ENCODE peak calls at places on chromosomes 12 and 14, in five cellular contexts. H is fibroblast of lung, Z is IMR-90, S is cardiac fibroblast, K is mucosa of descending colon. A is an unnamed sample.

GRCh38 chr12:123106640-123107359 is 44.1 kb downstream of the PITPNM2 start:
- DNase-seq in H (no peak), S (no peak), Z (no peak), K (no peak), A (no peak)

GRCh38 chr14:59349154-59349772 is 115.9 kb downstream of the GPR135 start:
- DNase-seq in S (peak; percentile 32), K (no peak), H (no peak), Z (no peak), A (no peak)

GRCh38 chr12:52872644-52873384 is 24.0 kb upstream of the KRT78 start:
- DNase-seq in S (no peak), K (peak; percentile 81), H (no peak), Z (no peak), A (no peak)

GRCh38 chr12:47686645-47687240 is 19.1 kb downstream of the RPAP3 start:
- DNase-seq in K (no peak), Z (peak; percentile 67), H (peak; percentile 45), S (peak; percentile 72), A (peak; percentile 63)

GRCh38 chr14:93041002-93041401 is 74.7 kb downstream of the ITPK1 start:
- DNase-seq in H (no peak), Z (no peak), K (no peak), S (no peak), A (no peak)

GRCh38 chr12:123960856-123961255 is 11.8 kb downstream of the CCDC92 start:
- DNase-seq in Z (no peak), S (no peak), H (no peak), K (no peak), A (no peak)

GRCh38 chr12:64672925-64673409 is 62.7 kb downstream of the RASSF3 start:
- DNase-seq in K (peak; percentile 88), S (peak; percentile 68), Z (peak; percentile 66), H (peak; percentile 57), A (peak; percentile 77)

GRCh38 chr12:123895477-123895876 is 77.2 kb downstream of the CCDC92 start:
- DNase-seq in S (no peak), K (no peak), H (no peak), Z (no peak), A (no peak)

GRCh38 chr12:61991663-61992062 is 268.5 kb upstream of the USP15 start:
- DNase-seq in H (no peak), K (no peak), Z (no peak), S (no peak), A (no peak)

GRCh38 chr14:62146014-62146413 is 383.8 kb downstream of the SNAPC1 start:
- DNase-seq in H (no peak), Z (no peak), S (no peak), K (no peak), A (no peak)

GRCh38 chr12:66118240-66118891 is 12.2 kb downstream of the LLPH start:
- DNase-seq in H (peak; percentile 31), S (no peak), Z (peak; percentile 76), K (no peak), A (no peak)

GRCh38 chr14:42541535-42542001 is 934.9 kb downstream of the LRFN5 start:
- DNase-seq in K (no peak), H (peak; percentile 18), S (peak; percentile 21), Z (peak; percentile 69), A (peak; percentile 51)

GRCh38 chr14:47596232-47596631 is 79.2 kb downstream of the MDGA2 start:
- DNase-seq in S (no peak), Z (no peak), H (no peak), K (no peak), A (no peak)

GRCh38 chr14:23053426-23053825 is 3.9 kb downstream of the CDH24 start:
- DNase-seq in Z (no peak), H (no peak), S (no peak), K (no peak), A (no peak)

GRCh38 chr12:53486730-53487487 is 12.3 kb downstream of the MAP3K12 start:
- DNase-seq in H (no peak), K (peak; percentile 26), S (no peak), Z (no peak), A (no peak)

GRCh38 chr12:104605685-104606084 is 148.9 kb downstream of the CHST11 start:
- DNase-seq in K (peak; percentile 29), Z (no peak), S (peak; percentile 35), H (peak; percentile 36), A (peak; percentile 72)

GRCh38 chr14:97178781-97179180 is 381.6 kb downstream of the VRK1 start:
- DNase-seq in S (peak; percentile 12), Z (no peak), H (peak; percentile 42), K (no peak), A (no peak)

GRCh38 chr12:117231750-117232149 is 41.5 kb upstream of the FBXO21 start:
- DNase-seq in Z (no peak), H (no peak), K (no peak), S (no peak), A (no peak)

GRCh38 chr12:132842449-132843045 is 13.9 kb upstream of the GOLGA3 start:
- DNase-seq in S (no peak), H (no peak), Z (no peak), K (no peak), A (no peak)

GRCh38 chr12:11822071-11822818 is 172.8 kb downstream of the ETV6 start:
- DNase-seq in H (peak; percentile 82), S (no peak), K (no peak), Z (peak; percentile 87), A (peak; percentile 44)

GRCh38 chr12:52836042-52836466 is 1.9 kb upstream of the KRT79 start:
- DNase-seq in S (peak; percentile 67), H (peak; percentile 85), Z (peak; percentile 85), K (no peak), A (peak; percentile 60)

GRCh38 chr14:103695331-103696026 is 19.8 kb downstream of the XRCC3 start:
- DNase-seq in H (no peak), S (no peak), Z (no peak), K (no peak), A (no peak)

GRCh38 chr12:32893458-32893857 is 3.1 kb downstream of the PKP2 start:
- DNase-seq in K (no peak), S (peak; percentile 61), Z (no peak), H (peak; percentile 62), A (peak; percentile 35)

GRCh38 chr12:32891526-32891925 is 5.1 kb downstream of the PKP2 start:
- DNase-seq in K (no peak), H (no peak), S (peak; percentile 22), Z (no peak), A (no peak)

GRCh38 chr12:32894566-32894965 is 2.0 kb downstream of the PKP2 start:
- DNase-seq in K (no peak), Z (no peak), H (no peak), S (peak; percentile 11), A (peak; percentile 26)

GRCh38 chr12:32891956-32892355 is 4.6 kb downstream of the PKP2 start:
- DNase-seq in K (no peak), Z (no peak), H (peak; percentile 59), S (peak; percentile 58), A (no peak)

GRCh38 chr12:32893008-32893407 is 3.6 kb downstream of the PKP2 start:
- DNase-seq in Z (no peak), S (no peak), K (no peak), H (no peak), A (no peak)
- H3K4me3 ChIP-seq in Z (no peak overlapping the region), S (no peak overlapping the region), K (no peak overlapping the region), H (no peak overlapping the region), A (peak overlapping the region; percentile 10)

GRCh38 chr12:2624543-2625266 is 170.1 kb upstream of the FKBP4 start:
- DNase-seq in S (no peak), K (no peak), Z (peak; percentile 59), H (no peak), A (peak; percentile 45)
- TF ChIP-seq CTCF in S (peak; percentile 14), K (no peak), Z (peak; percentile 50), H (peak; percentile 31), A (peak; percentile 39)

GRCh38 chr14:90815817-90816662 is at the start of gene TTC7B:
- DNase-seq in K (peak; percentile 61), S (peak; percentile 41), Z (peak; percentile 24), H (peak; percentile 36), A (no peak)
- H3K4me3 ChIP-seq in K (no peak within 1 kb of the TSS), S (peak within 1 kb of the TSS; percentile 59), Z (peak within 1 kb of the TSS; percentile 100), H (peak within 1 kb of the TSS; percentile 83), A (peak within 1 kb of the TSS; percentile 76)

GRCh38 chr12:106341086-106341879 is 16.3 kb upstream of the POLR3B start:
- DNase-seq in H (no peak), S (no peak), K (no peak), Z (peak; percentile 19), A (no peak)

GRCh38 chr12:106342397-106343212 is 14.9 kb upstream of the POLR3B start:
- DNase-seq in H (peak; percentile 76), Z (peak; percentile 75), K (peak; percentile 53), S (peak; percentile 84), A (peak; percentile 74)

GRCh38 chr12:106343213-106343509 is 14.4 kb upstream of the POLR3B start:
- DNase-seq in S (no peak), K (no peak), H (no peak), Z (no peak), A (no peak)

GRCh38 chr12:106348411-106348810 is 9.1 kb upstream of the POLR3B start:
- DNase-seq in H (peak; percentile 5), S (no peak), K (no peak), Z (no peak), A (no peak)

DNA sequence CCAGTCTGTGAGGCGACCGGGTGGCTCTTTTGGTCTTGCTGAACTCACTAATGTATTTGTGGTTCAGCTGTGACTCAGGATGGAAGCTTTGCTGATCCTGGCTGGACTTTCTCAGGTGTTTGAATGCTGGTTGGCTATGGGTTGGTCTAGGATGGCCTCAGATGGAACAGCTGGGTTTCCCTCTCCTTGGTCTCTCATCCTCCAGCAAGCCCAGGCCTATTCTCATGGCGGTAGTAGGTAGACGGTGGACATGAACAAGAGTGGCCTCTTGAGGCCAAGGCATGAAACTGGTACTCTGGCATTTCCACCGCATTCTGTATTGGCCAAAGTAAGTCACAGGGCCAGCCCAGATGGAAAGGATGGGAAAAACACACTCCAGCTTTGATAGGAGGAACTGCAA is 11.8 kb upstream of the POLR3B start:
- DNase-seq in K (no peak), H (peak; percentile 64), Z (peak; percentile 40), S (peak; percentile 71), A (peak; percentile 69)
- TF ChIP-seq CTCF in K (peak; percentile 13), H (peak; percentile 53), Z (peak; percentile 42), S (peak; percentile 51), A (peak; percentile 65)

GRCh38 chr14:31945074-31945613 is 132.0 kb upstream of the ARHGAP5 start:
- DNase-seq in K (peak; percentile 69), S (no peak), H (no peak), Z (no peak), A (no peak)
- H3K4me3 ChIP-seq in K (no peak overlapping the region), S (no peak overlapping the region), H (no peak overlapping the region), Z (no peak overlapping the region), A (no peak overlapping the region)

GRCh38 chr12:14930299-14930698 is 8.0 kb downstream of the ERP27 start:
- DNase-seq in S (peak; percentile 26), H (peak; percentile 29), K (no peak), Z (peak; percentile 27), A (peak; percentile 42)
- TF ChIP-seq CTCF in S (peak; percentile 14), H (no peak), K (no peak), Z (peak; percentile 35), A (peak; percentile 28)

DNA sequence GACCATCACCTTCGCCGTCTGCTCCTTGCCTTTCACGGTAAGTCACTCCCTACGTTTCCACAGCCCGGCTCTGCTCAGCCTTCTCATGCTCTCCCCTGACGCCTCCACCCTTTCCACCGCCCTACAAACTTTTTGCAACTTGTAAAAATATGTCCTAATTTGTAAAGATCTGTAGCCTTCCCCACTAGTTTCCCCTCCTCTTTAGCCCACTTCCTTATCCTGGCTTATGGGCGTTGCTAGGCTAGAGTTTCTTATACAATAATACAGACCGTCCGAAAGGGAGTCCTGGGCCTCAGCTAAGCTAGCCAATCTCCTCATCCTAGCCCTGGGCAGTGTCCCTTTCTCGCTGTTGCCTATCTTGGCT is 1.2 kb downstream of the PTGER2 start:
- DNase-seq in S (peak; percentile 35), K (no peak), Z (peak; percentile 39), H (no peak), A (peak; percentile 64)
- H3K4me3 ChIP-seq in S (peak overlapping the region; percentile 70), K (peak overlapping the region; percentile 38), Z (peak overlapping the region; percentile 90), H (peak overlapping the region; percentile 94), A (peak overlapping the region; percentile 95)

GRCh38 chr12:110048242-110049027 is at the start of gene C12orf76:
- DNase-seq in K (peak; percentile 94), Z (peak; percentile 96), S (peak; percentile 97), H (peak; percentile 96), A (peak; percentile 95)
- TF ChIP-seq CTCF in K (no peak), Z (no peak), S (no peak), H (no peak), A (no peak)

A was measured in fibroblast of villous mesenchyme.